ENCODE peak calls at places on chromosomes 1 and 21, in five cellular contexts. One of them, this sample, is unnamed.

GRCh38 chr1:30088594-30089556 is 634.5 kb downstream of the MATN1 start:
- DNase-seq in naive thymus-derived CD8-positive, alpha-beta T cell: no peak
- DNase-seq in A172: no peak
- DNase-seq in EL: no peak
- DNase-seq in activated B cell treated with CpG ODN at 0.5 μM for 24 hours: no peak
- DNase-seq in this sample: no peak

GRCh38 chr1:47584249-47584648 is 146.4 kb downstream of the FOXD2 start:
- DNase-seq in naive thymus-derived CD8-positive, alpha-beta T cell: no peak
- DNase-seq in A172: no peak
- DNase-seq in EL: no peak
- DNase-seq in activated B cell treated with CpG ODN at 0.5 μM for 24 hours: no peak
- DNase-seq in this sample: no peak

GRCh38 chr1:50332941-50333594 is 90.2 kb downstream of the DMRTA2 start:
- DNase-seq in naive thymus-derived CD8-positive, alpha-beta T cell: peak
- DNase-seq in A172: no peak
- DNase-seq in EL: peak
- DNase-seq in activated B cell treated with CpG ODN at 0.5 μM for 24 hours: peak
- DNase-seq in this sample: peak

GRCh38 chr21:36699546-36700294 is 805 bp downstream of the SIM2 start:
- DNase-seq in naive thymus-derived CD8-positive, alpha-beta T cell: no peak
- DNase-seq in A172: no peak
- DNase-seq in EL: no peak
- DNase-seq in activated B cell treated with CpG ODN at 0.5 μM for 24 hours: no peak
- DNase-seq in this sample: no peak

GRCh38 chr1:230849451-230850194 is 18.7 kb downstream of the C1orf198 start:
- DNase-seq in naive thymus-derived CD8-positive, alpha-beta T cell: no peak
- DNase-seq in A172: peak
- DNase-seq in EL: peak
- DNase-seq in activated B cell treated with CpG ODN at 0.5 μM for 24 hours: no peak
- DNase-seq in this sample: no peak

GRCh38 chr1:17207540-17207939 is 2.6 kb downstream of the PADI1 start:
- DNase-seq in naive thymus-derived CD8-positive, alpha-beta T cell: no peak
- DNase-seq in A172: no peak
- DNase-seq in EL: no peak
- DNase-seq in activated B cell treated with CpG ODN at 0.5 μM for 24 hours: peak
- DNase-seq in this sample: no peak

GRCh38 chr1:110596312-110596711 is 9.8 kb downstream of the KCNA2 start:
- DNase-seq in naive thymus-derived CD8-positive, alpha-beta T cell: no peak
- DNase-seq in A172: no peak
- DNase-seq in EL: no peak
- DNase-seq in activated B cell treated with CpG ODN at 0.5 μM for 24 hours: no peak
- DNase-seq in this sample: no peak

GRCh38 chr1:117795190-117795589 is 134.2 kb downstream of the GDAP2 start:
- DNase-seq in naive thymus-derived CD8-positive, alpha-beta T cell: no peak
- DNase-seq in A172: peak
- DNase-seq in EL: peak
- DNase-seq in activated B cell treated with CpG ODN at 0.5 μM for 24 hours: no peak
- DNase-seq in this sample: no peak

GRCh38 chr21:40200962-40201361 is 333.7 kb downstream of the PCP4 start:
- DNase-seq in naive thymus-derived CD8-positive, alpha-beta T cell: no peak
- DNase-seq in A172: no peak
- DNase-seq in EL: no peak
- DNase-seq in activated B cell treated with CpG ODN at 0.5 μM for 24 hours: no peak
- DNase-seq in this sample: no peak

GRCh38 chr1:156124557-156125483 is 10.3 kb downstream of the LMNA start:
- DNase-seq in naive thymus-derived CD8-positive, alpha-beta T cell: peak
- DNase-seq in A172: peak
- DNase-seq in EL: no peak
- DNase-seq in activated B cell treated with CpG ODN at 0.5 μM for 24 hours: no peak
- DNase-seq in this sample: no peak

GRCh38 chr1:20168547-20169491 is 17.1 kb upstream of the UBXN10 start:
- DNase-seq in naive thymus-derived CD8-positive, alpha-beta T cell: no peak
- DNase-seq in A172: no peak
- DNase-seq in EL: no peak
- DNase-seq in activated B cell treated with CpG ODN at 0.5 μM for 24 hours: no peak
- DNase-seq in this sample: peak

GRCh38 chr1:61138305-61138704 is 55.9 kb downstream of the NFIA start:
- DNase-seq in naive thymus-derived CD8-positive, alpha-beta T cell: no peak
- DNase-seq in A172: no peak
- DNase-seq in EL: no peak
- DNase-seq in activated B cell treated with CpG ODN at 0.5 μM for 24 hours: no peak
- DNase-seq in this sample: no peak

GRCh38 chr1:234500269-234500668 is 21.3 kb upstream of the TARBP1 start:
- DNase-seq in naive thymus-derived CD8-positive, alpha-beta T cell: no peak
- DNase-seq in A172: no peak
- DNase-seq in EL: peak
- DNase-seq in activated B cell treated with CpG ODN at 0.5 μM for 24 hours: no peak
- DNase-seq in this sample: no peak

GRCh38 chr21:14120091-14120734 is 90.5 kb downstream of the LIPI start:
- DNase-seq in naive thymus-derived CD8-positive, alpha-beta T cell: no peak
- DNase-seq in A172: no peak
- DNase-seq in EL: peak
- DNase-seq in activated B cell treated with CpG ODN at 0.5 μM for 24 hours: no peak
- DNase-seq in this sample: peak

GRCh38 chr1:56799605-56800398 is 19.4 kb downstream of the FYB2 start:
- DNase-seq in naive thymus-derived CD8-positive, alpha-beta T cell: no peak
- DNase-seq in A172: peak
- DNase-seq in EL: peak
- DNase-seq in activated B cell treated with CpG ODN at 0.5 μM for 24 hours: no peak
- DNase-seq in this sample: no peak

GRCh38 chr1:24948072-24948827 is 18.2 kb upstream of the RUNX3 start:
- DNase-seq in naive thymus-derived CD8-positive, alpha-beta T cell: no peak
- DNase-seq in A172: no peak
- DNase-seq in EL: no peak
- DNase-seq in activated B cell treated with CpG ODN at 0.5 μM for 24 hours: no peak
- DNase-seq in this sample: no peak